ENCODE peak calls at places on chromosome 18, in four cellular contexts. One of them, this sample, is unnamed. For H3K27me3, the result is how much of the 10 kb centered on the place peaks cover.

GRCh38 chr18:2825613-2826205 is 21.1 kb upstream of the EMILIN2 start:
- DNase-seq in GM12878: no peak
- DNase-seq in K562: no peak
- DNase-seq in IMR-90: no peak
- DNase-seq in this sample: no peak

GRCh38 chr18:57437782-57438668 is 2.9 kb downstream of the ONECUT2 start:
- DNase-seq in IMR-90: peak
- DNase-seq in K562: no peak
- DNase-seq in GM12878: no peak
- DNase-seq in this sample: peak

GRCh38 chr18:58438161-58438983 is 190.5 kb downstream of the ALPK2 start:
- DNase-seq in IMR-90: peak
- DNase-seq in GM12878: no peak
- DNase-seq in K562: no peak
- DNase-seq in this sample: no peak

GRCh38 chr18:10032331-10032979 is 118.6 kb downstream of the VAPA start:
- DNase-seq in K562: no peak
- DNase-seq in GM12878: no peak
- DNase-seq in IMR-90: no peak
- DNase-seq in this sample: peak

GRCh38 chr18:61991201-61991600 is 98.4 kb upstream of the RNF152 start:
- DNase-seq in IMR-90: peak
- DNase-seq in K562: no peak
- DNase-seq in GM12878: no peak
- DNase-seq in this sample: no peak

GRCh38 chr18:57027190-57027708 is 119.6 kb upstream of the BOD1L2 start:
- DNase-seq in GM12878: no peak
- DNase-seq in K562: no peak
- DNase-seq in IMR-90: no peak
- DNase-seq in this sample: no peak

GRCh38 chr18:3367491-3368091 is 82.4 kb upstream of the TGIF1 start:
- DNase-seq in IMR-90: peak
- DNase-seq in GM12878: no peak
- DNase-seq in K562: no peak
- DNase-seq in this sample: no peak

GRCh38 chr18:63848159-63848558 is 39.3 kb upstream of the SERPINB2 start:
- DNase-seq in GM12878: no peak
- DNase-seq in K562: peak
- DNase-seq in IMR-90: peak
- DNase-seq in this sample: peak

GRCh38 chr18:63410792-63411191 is 11.5 kb downstream of the VPS4B start:
- DNase-seq in GM12878: no peak
- DNase-seq in IMR-90: peak
- DNase-seq in K562: no peak
- DNase-seq in this sample: no peak

GRCh38 chr18:10482985-10483949 is 28.8 kb downstream of the APCDD1 start:
- DNase-seq in IMR-90: no peak
- DNase-seq in GM12878: peak
- DNase-seq in K562: no peak
- DNase-seq in this sample: no peak

GRCh38 chr18:23225518-23225917 is 90.2 kb downstream of the CABLES1 start:
- DNase-seq in IMR-90: peak
- DNase-seq in GM12878: no peak
- DNase-seq in K562: no peak
- DNase-seq in this sample: no peak

GRCh38 chr18:23529597-23529996 is 26.3 kb downstream of the RMC1 start:
- DNase-seq in GM12878: no peak
- DNase-seq in IMR-90: peak
- DNase-seq in K562: peak
- DNase-seq in this sample: no peak

GRCh38 chr18:8359076-8359475 is 250.2 kb upstream of the RAB12 start:
- DNase-seq in K562: no peak
- DNase-seq in IMR-90: no peak
- DNase-seq in GM12878: no peak
- DNase-seq in this sample: no peak

GRCh38 chr18:24734058-24734457 is 273.6 kb downstream of the HRH4 start:
- DNase-seq in GM12878: no peak
- DNase-seq in IMR-90: no peak
- DNase-seq in K562: no peak
- DNase-seq in this sample: peak

GRCh38 chr18:37280701-37281100 is 284.9 kb downstream of the CELF4 start:
- DNase-seq in K562: no peak
- DNase-seq in GM12878: no peak
- DNase-seq in IMR-90: no peak
- DNase-seq in this sample: no peak

GRCh38 chr18:51383711-51384110 is 186.2 kb upstream of the MEX3C start:
- DNase-seq in IMR-90: no peak
- DNase-seq in K562: no peak
- DNase-seq in GM12878: no peak
- DNase-seq in this sample: no peak

GRCh38 chr18:49812321-49813070 is 837 bp downstream of the ACAA2 start:
- DNase-seq in K562: no peak
- DNase-seq in GM12878: no peak
- DNase-seq in IMR-90: peak
- DNase-seq in this sample: peak

DNA sequence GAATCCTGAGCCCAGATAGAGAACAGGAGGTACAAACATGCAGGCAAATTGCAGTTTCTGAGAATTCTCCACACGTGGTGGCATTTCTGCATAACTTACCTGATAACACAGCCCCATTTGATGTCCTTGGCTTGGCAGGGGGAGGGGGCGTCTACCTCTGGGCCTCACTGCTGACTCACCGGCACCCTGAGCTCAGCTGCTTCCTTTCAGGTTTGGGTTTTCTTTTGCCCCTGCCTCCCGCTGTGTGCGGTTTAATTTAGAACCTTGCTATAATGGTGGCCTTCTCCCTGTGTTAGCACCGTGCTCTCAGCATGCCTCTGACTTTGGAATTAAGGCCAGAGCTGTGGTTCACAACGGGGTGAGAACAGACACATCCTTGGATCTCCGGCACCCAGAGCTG is 4.4 kb downstream of the CTIF start:
- DNase-seq in K562: peak
- DNase-seq in GM12878: no peak
- DNase-seq in IMR-90: no peak
- DNase-seq in this sample: no peak
- H3K9ac ChIP-seq in K562: no peak
- H3K9ac ChIP-seq in GM12878: no peak
- H3K9ac ChIP-seq in IMR-90: no peak
- H3K9ac ChIP-seq in this sample: no peak

DNA sequence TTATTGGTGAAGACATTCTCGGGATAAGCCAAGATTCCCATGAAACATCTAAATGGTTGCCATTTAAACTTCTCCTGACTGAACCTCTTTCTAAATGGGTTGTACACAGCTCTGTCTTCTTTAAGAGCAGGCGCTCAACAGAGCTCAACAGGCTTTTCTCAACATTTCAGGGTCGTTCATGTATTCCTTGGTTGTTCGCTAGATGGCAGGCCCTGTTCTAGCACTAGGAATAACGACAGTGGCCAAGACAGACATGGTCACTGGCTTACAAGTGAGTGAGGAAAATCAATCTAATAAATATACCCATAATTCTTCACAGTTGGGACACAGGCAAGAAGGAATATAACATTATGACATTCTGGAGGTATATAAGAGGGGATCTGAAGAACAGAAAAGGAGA is 154.5 kb downstream of the SMAD2 start:
- DNase-seq in IMR-90: peak
- DNase-seq in GM12878: no peak
- DNase-seq in K562: no peak
- DNase-seq in this sample: no peak
- TF ChIP-seq RCOR1 in IMR-90: no peak
- TF ChIP-seq RCOR1 in GM12878: no peak
- TF ChIP-seq RCOR1 in K562: no peak
- TF ChIP-seq RCOR1 in this sample: no peak

GRCh38 chr18:46679846-46680598 is 23.0 kb upstream of the LOXHD1 start:
- DNase-seq in IMR-90: no peak
- DNase-seq in K562: no peak
- DNase-seq in GM12878: no peak
- DNase-seq in this sample: no peak
- H3K27me3 ChIP-seq in IMR-90: under half
- H3K27me3 ChIP-seq in K562: under half
- H3K27me3 ChIP-seq in GM12878: under half
- H3K27me3 ChIP-seq in this sample: under half

DNA sequence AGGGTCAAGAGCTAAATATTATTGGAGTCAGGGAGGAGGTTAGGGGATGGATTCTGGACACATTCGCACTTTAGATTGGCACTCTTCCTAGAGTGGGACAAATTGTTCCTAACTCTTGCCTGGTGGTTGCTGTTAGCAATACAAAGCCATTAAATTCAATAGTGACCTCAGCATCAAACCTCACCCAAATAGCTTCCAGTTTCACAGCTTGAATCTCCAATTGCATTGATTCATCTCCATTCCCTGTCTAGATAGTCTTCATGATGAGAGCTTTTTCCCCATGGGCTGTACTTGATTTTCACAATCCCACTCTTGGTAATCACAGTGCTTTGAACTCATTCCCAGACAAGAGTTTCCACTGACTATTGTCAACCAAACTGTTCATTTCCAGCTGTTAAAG is 585.9 kb upstream of the SYT4 start:
- DNase-seq in IMR-90: no peak
- DNase-seq in GM12878: no peak
- DNase-seq in K562: no peak
- DNase-seq in this sample: no peak
- H3K9ac ChIP-seq in IMR-90: no peak
- H3K9ac ChIP-seq in GM12878: no peak
- H3K9ac ChIP-seq in K562: no peak
- H3K9ac ChIP-seq in this sample: no peak

DNA sequence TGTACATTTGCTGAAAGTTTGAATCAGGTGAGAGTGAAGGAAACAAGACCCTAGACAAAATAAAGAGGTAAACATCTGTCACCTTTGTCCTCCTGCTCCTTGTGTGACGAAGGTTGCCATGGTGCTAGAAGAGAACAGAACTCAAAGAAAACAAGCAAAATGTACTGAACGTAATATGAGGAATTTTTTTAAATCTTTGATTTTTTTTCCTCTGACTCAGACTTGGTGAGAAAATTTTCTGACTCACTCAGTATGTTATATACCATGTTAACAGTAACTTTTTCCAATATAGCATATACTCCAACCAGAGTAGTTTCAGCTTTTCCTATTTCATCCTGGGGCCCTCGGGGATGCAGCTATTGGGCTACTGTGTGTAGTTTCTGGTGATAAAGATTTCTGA is 2114.6 kb upstream of the PIK3C3 start:
- DNase-seq in GM12878: no peak
- DNase-seq in IMR-90: peak
- DNase-seq in K562: no peak
- DNase-seq in this sample: no peak
- TF ChIP-seq RCOR1 in GM12878: no peak
- TF ChIP-seq RCOR1 in IMR-90: no peak
- TF ChIP-seq RCOR1 in K562: no peak
- TF ChIP-seq RCOR1 in this sample: no peak

DNA sequence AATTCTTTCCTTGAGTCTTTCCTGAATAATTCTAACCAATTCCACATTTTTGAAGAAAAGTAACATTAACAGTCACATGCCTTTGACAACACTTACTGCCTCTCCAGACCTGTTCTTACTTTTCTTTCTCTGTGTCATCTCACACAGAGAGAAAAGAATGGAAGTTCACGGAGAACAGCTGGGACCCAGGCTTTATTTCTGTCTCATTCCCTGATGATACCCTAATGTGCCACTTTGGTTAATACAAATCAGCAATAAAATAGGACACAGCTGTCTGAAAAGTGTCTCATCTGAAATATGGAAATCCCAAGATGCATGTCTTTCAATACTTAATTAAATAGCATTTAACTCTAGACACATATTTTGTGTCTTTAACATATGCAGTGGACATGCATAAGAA is 42.1 kb upstream of the RAB27B start:
- DNase-seq in IMR-90: no peak
- DNase-seq in K562: no peak
- DNase-seq in GM12878: no peak
- DNase-seq in this sample: no peak
- H3K27me3 ChIP-seq in IMR-90: under half
- H3K27me3 ChIP-seq in K562: under half
- H3K27me3 ChIP-seq in GM12878: under half
- H3K27me3 ChIP-seq in this sample: under half

DNA sequence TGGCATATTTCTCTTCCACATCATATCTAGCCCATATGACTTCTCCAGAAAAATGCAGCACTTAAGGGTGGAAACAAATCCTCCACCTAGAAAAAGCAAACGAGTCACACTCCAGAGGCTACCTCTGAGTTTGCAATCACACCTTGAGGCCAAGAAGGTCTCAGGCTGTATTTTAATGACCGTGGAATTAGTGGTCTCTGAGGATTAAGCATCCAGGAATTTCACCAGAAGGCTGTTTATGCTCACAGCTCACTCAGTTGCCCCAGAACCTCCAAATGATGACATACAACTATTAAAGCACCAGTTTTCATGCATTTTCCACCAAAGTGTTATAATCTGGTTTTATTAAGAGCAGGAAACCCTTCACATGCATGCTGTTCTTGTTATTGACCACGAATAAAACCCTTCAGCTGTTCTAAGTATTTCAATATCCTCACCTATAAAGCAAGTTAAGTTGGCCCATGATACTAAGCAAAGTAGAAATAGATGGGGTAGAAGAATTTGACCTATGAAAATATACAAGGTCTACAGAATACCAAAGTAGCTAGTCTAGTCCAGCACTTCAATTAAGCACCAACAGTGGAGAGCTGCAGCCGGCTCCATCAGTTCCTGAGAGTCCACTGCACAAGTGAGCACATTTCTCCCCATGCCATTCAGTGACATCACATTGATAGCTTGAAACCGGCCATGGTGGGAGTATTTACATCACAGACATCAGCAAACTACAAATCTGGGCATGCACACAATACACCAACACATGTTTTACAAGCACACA is 39.5 kb upstream of the SLC14A1 start:
- DNase-seq in GM12878: no peak
- DNase-seq in IMR-90: peak
- DNase-seq in K562: no peak
- DNase-seq in this sample: no peak
- H3K9ac ChIP-seq in GM12878: no peak
- H3K9ac ChIP-seq in IMR-90: no peak
- H3K9ac ChIP-seq in K562: no peak
- H3K9ac ChIP-seq in this sample: no peak

GRCh38 chr18:28198588-28198987 is 21.7 kb upstream of the CDH2 start:
- DNase-seq in K562: no peak
- DNase-seq in IMR-90: no peak
- DNase-seq in GM12878: no peak
- DNase-seq in this sample: no peak

GRCh38 chr18:28201056-28201455 is 24.1 kb upstream of the CDH2 start:
- DNase-seq in K562: no peak
- DNase-seq in GM12878: no peak
- DNase-seq in IMR-90: no peak
- DNase-seq in this sample: no peak

GRCh38 chr18:28208268-28208667 is 31.3 kb upstream of the CDH2 start:
- DNase-seq in GM12878: no peak
- DNase-seq in IMR-90: no peak
- DNase-seq in K562: no peak
- DNase-seq in this sample: no peak

GRCh38 chr18:28208712-28209265 is 31.9 kb upstream of the CDH2 start:
- DNase-seq in GM12878: no peak
- DNase-seq in K562: no peak
- DNase-seq in IMR-90: no peak
- DNase-seq in this sample: no peak

DNA sequence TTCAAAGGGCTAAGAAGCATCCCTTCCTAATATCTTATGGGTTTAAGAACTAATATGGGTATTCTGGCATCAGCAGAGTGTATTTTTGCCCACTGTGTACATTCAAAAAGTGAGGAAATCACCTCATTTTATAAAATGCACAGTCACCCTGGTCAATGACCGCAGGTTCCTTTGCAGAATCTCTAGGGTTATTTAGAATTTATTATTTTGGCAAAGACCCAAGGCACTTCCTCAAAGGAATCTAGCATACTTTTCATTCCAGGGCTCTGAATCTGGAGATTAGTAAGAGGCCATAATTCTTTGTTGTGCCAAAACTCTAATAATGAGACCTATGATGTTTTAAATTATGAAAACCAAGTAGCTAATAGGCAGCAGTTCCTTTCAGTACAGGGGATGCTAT is 27.2 kb upstream of the CDH2 start:
- DNase-seq in IMR-90: peak
- DNase-seq in K562: no peak
- DNase-seq in GM12878: no peak
- DNase-seq in this sample: no peak
- TF ChIP-seq RCOR1 in IMR-90: no peak
- TF ChIP-seq RCOR1 in K562: no peak
- TF ChIP-seq RCOR1 in GM12878: no peak
- TF ChIP-seq RCOR1 in this sample: no peak